ENCODE peak calls at places on chromosomes 11 and 22, in four cellular contexts. L is T-helper 9 cell, M is NCI-H2107, S is EL. A is an unnamed sample.

GRCh38 chr11:128713595-128713994 is 19.7 kb downstream of the FLI1 start:
- DNase-seq in L (no peak), M (no peak), S (peak), A (peak)

GRCh38 chr11:119491753-119492455 is 68.9 kb upstream of the THY1 start:
- DNase-seq in L (no peak), M (peak), S (peak), A (peak)

GRCh38 chr11:107526197-107526596 is 39.3 kb downstream of the ALKBH8 start:
- DNase-seq in L (no peak), M (no peak), S (no peak), A (no peak)

GRCh38 chr11:110000045-110000502 is 93.1 kb upstream of the ZC3H12C start:
- DNase-seq in L (no peak), M (no peak), S (peak), A (peak)

GRCh38 chr11:111565111-111565720 is 24.7 kb downstream of the LAYN start:
- DNase-seq in L (peak), M (peak), S (peak), A (peak)

GRCh38 chr11:35714882-35715612 is 52.5 kb downstream of the TRIM44 start:
- DNase-seq in L (no peak), M (no peak), S (peak), A (peak)

GRCh38 chr22:42473484-42474193 is 41.4 kb upstream of the NFAM1 start:
- DNase-seq in L (no peak), M (peak), S (peak), A (peak)

GRCh38 chr11:69364901-69365300 is 70.9 kb downstream of the MYEOV start:
- DNase-seq in L (no peak), M (no peak), S (peak), A (peak)

GRCh38 chr11:62665630-62666258 is 632 bp downstream of the CSKMT start:
- DNase-seq in L (peak), M (no peak), S (no peak), A (no peak)

GRCh38 chr11:36278531-36279245 is 10.5 kb downstream of the COMMD9 start:
- DNase-seq in L (no peak), M (no peak), S (no peak), A (no peak)

GRCh38 chr11:78010755-78011154 is 12.3 kb downstream of the KCTD14 start:
- DNase-seq in L (no peak), M (no peak), S (no peak), A (no peak)

GRCh38 chr22:27462190-27462589 is 339.4 kb downstream of the MN1 start:
- DNase-seq in L (no peak), M (no peak), S (no peak), A (no peak)

GRCh38 chr22:45221201-45221600 is 19.5 kb downstream of the KIAA0930 start:
- DNase-seq in L (no peak), M (no peak), S (no peak), A (no peak)

A was measured in mesenchymal stem cell.